ENCODE peak calls at places on chromosomes 6 and 20, in four cellular contexts. G is HepG2, H is H1, M is GM12878. S is an unnamed sample.

GRCh38 chr6:169169375-169169774 is 84.3 kb downstream of the THBS2 start:
- DNase-seq in G (no peak), H (no peak), M (no peak), S (no peak)

GRCh38 chr6:107943626-107944439 is 14.2 kb downstream of the SEC63 start:
- DNase-seq in G (no peak), H (no peak), M (no peak), S (no peak)

GRCh38 chr6:100464162-100464851 is 414 bp downstream of the SIM1 start:
- DNase-seq in G (no peak), H (no peak), M (no peak), S (no peak)

GRCh38 chr6:71190809-71191208 is 97.8 kb upstream of the OGFRL1 start:
- DNase-seq in G (peak), H (no peak), M (no peak), S (no peak)

GRCh38 chr20:25421107-25421506 is 13.6 kb downstream of the GINS1 start:
- DNase-seq in G (no peak), H (no peak), M (no peak), S (no peak)

GRCh38 chr6:72620866-72621242 is 1.0 kb upstream of the KCNQ5 start:
- DNase-seq in G (no peak), H (no peak), M (no peak), S (no peak)

GRCh38 chr6:108133594-108134179 is 32.1 kb upstream of the NR2E1 start:
- DNase-seq in G (peak), H (peak), M (no peak), S (peak)

GRCh38 chr6:139533573-139534471 is 159.4 kb upstream of the CITED2 start:
- DNase-seq in G (no peak), H (no peak), M (no peak), S (no peak)

GRCh38 chr20:49989234-49990065 is 6.7 kb downstream of the SNAI1 start:
- DNase-seq in G (no peak), H (no peak), M (no peak), S (no peak)

GRCh38 chr6:73858376-73858775 is 162.4 kb downstream of the CD109 start:
- DNase-seq in G (no peak), H (no peak), M (no peak), S (no peak)

GRCh38 chr6:121319112-121319553 is 15.1 kb downstream of the TBC1D32 start:
- DNase-seq in G (peak), H (no peak), M (no peak), S (no peak)

GRCh38 chr6:16840291-16840690 is 79.0 kb upstream of the ATXN1 start:
- DNase-seq in G (no peak), H (no peak), M (no peak), S (no peak)

GRCh38 chr6:40165036-40165709 is 230.9 kb upstream of the MOCS1 start:
- DNase-seq in G (no peak), H (no peak), M (no peak), S (no peak)

GRCh38 chr6:127518212-127518709 is 874 bp downstream of the MTCL3 start:
- DNase-seq in G (no peak), H (no peak), M (no peak), S (no peak)

GRCh38 chr6:44831002-44831610 is 443.6 kb downstream of the CDC5L start:
- DNase-seq in G (no peak), H (no peak), M (no peak), S (no peak)

GRCh38 chr6:43972179-43972914 is 154.9 kb downstream of the MRPL14 start:
- DNase-seq in G (no peak), H (no peak), M (no peak), S (no peak)

GRCh38 chr6:30493643-30494250 is 4.4 kb downstream of the HLA-E start:
- DNase-seq in G (no peak), H (no peak), M (no peak), S (no peak)

GRCh38 chr6:170244721-170245201 is 46.1 kb downstream of the DLL1 start:
- DNase-seq in G (no peak), H (no peak), M (no peak), S (no peak)

GRCh38 chr20:36856196-36856595 is 19.7 kb upstream of the TLDC2 start:
- DNase-seq in G (no peak), H (no peak), M (no peak), S (no peak)

GRCh38 chr6:40755046-40755681 is 168.0 kb upstream of the LRFN2 start:
- DNase-seq in G (no peak), H (no peak), M (no peak), S (no peak)

GRCh38 chr6:111238464-111239119 is 151.3 kb downstream of the SLC16A10 start:
- DNase-seq in G (no peak), H (no peak), M (no peak), S (no peak)

GRCh38 chr20:44739952-44740351 is 5.7 kb upstream of the KCNK15 start:
- DNase-seq in G (no peak), H (no peak), M (no peak), S (no peak)

GRCh38 chr6:164378330-164378729 is 931.1 kb downstream of the C6orf118 start:
- DNase-seq in G (no peak), H (no peak), M (no peak), S (no peak)

GRCh38 chr6:33029297-33030184 is 20.1 kb upstream of the HLA-DOA start:
- DNase-seq in G (no peak), H (no peak), M (peak), S (no peak)

GRCh38 chr6:45148711-45149341 is 179.3 kb upstream of the RUNX2 start:
- DNase-seq in G (no peak), H (no peak), M (no peak), S (no peak)

GRCh38 chr6:1797801-1798200 is 188.1 kb downstream of the FOXC1 start:
- DNase-seq in G (peak), H (no peak), M (no peak), S (no peak)

GRCh38 chr6:29602564-29603361 is 17.8 kb downstream of the OR2H2 start:
- DNase-seq in G (peak), H (no peak), M (no peak), S (peak)

GRCh38 chr6:154754152-154754551 is 20.9 kb downstream of the SCAF8 start:
- DNase-seq in G (no peak), H (no peak), M (no peak), S (no peak)

GRCh38 chr6:89411019-89411268 is 1.1 kb downstream of the RRAGD start:
- DNase-seq in G (no peak), H (no peak), M (no peak), S (no peak)

GRCh38 chr20:63740501-63741353 is 1.2 kb downstream of the SLC2A4RG start:
- DNase-seq in G (peak), H (no peak), M (no peak), S (no peak)

GRCh38 chr20:64091762-64092161 is 7.6 kb upstream of the LKAAEAR1 start:
- DNase-seq in G (no peak), H (no peak), M (no peak), S (no peak)

GRCh38 chr6:136599324-136600011 is 49.2 kb upstream of the MAP7 start:
- DNase-seq in G (no peak), H (no peak), M (no peak), S (no peak)

GRCh38 chr6:81875776-81876293 is 123.4 kb upstream of the TENT5A start:
- DNase-seq in G (no peak), H (no peak), M (no peak), S (no peak)

GRCh38 chr20:48075591-48076174 is 290.4 kb upstream of the SULF2 start:
- DNase-seq in G (no peak), H (no peak), M (no peak), S (no peak)

DNA sequence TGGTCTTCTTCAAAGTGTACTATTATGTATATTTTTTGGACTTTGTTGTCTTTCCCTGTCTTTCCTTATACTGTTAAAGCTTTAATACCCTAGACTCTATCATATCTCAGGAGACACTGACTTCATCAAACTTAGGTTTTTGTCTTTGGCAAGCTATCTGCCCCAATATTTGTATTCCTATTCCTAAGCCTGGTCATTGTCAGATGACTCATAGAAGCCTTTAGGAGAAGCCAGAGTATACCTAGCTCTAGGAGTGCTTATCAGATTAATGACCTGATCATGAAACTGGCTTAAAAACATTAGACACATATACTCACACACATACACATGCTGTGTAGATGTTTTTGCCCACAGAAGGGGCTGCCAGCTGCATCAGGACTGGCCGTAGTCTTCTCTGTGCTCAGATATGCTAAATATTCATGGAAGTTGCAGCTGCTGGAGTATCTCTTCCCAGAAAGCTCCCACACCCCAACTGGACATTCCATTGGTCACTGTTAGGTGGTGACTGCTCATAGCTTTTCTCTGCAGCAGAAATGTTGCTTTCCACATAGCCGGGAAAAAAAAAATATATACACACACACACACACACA is 102.0 kb downstream of the ANKS1A start:
- DNase-seq in G (no peak), H (no peak), M (no peak), S (no peak)
- TF ChIP-seq TAF1 in G (no peak), H (no peak), M (no peak), S (no peak)

DNA sequence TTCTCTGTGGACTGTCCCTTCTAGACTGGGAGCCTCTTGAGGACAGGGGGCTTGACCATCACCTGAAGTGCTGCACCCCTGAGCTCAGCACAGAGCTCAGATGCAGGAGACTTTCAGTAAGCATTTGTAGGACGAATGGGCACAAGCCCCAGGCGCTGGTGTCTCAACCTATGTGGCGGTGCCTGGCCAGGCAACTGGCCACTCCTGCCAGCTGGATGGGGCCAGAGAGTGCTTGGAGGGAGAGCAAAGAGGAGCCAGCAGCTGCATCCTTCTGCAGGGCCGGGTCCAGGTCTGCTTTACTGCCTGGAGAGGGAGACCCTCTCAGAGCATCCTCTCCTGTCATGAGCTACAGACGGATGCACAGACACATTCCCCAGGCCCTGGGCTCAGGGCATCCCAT is 4.5 kb downstream of the PHACTR3 start:
- DNase-seq in G (no peak), H (no peak), M (no peak), S (no peak)
- TF ChIP-seq POLR2A in G (no peak), H (no peak), M (no peak), S (no peak)

GRCh38 chr6:27839303-27840081 is 72.7 kb downstream of the OR2B2 start:
- DNase-seq in G (peak), H (no peak), M (no peak), S (no peak)
- TF ChIP-seq POLR2AphosphoS5 in G (peak), H (no peak), M (no peak), S (no peak)

DNA sequence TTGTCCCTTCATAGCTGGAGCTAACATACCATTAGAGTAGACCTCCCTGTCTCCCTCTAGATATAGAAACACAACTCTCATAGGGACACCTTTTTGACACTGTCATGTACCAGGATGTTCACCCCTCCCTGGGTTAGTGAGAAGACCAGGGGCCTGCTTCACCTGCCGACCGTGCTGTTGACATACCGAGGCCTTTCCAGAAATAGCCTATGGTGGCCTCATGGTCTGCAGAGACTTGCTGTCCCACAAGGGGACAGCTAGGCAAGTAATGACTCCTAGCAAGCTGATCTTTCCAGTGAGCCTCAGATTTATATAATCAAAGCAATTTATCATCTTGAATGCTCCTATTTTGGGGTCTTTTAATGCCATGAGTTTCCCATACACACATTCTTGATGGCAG is 15.0 kb downstream of the ZDHHC14 start:
- DNase-seq in G (no peak), H (no peak), M (no peak), S (no peak)
- TF ChIP-seq TAF1 in G (no peak), H (no peak), M (no peak), S (no peak)

GRCh38 chr6:15250440-15251168 is 4.7 kb downstream of the JARID2 start:
- DNase-seq in G (no peak), H (no peak), M (no peak), S (no peak)
- TF ChIP-seq POLR2A in G (no peak), H (no peak), M (no peak), S (no peak)